ENCODE peak calls at places on chromosome 6, in four cellular contexts. One of them, this sample, is unnamed.

GRCh38 chr6:134235937-134236751 is 81.8 kb downstream of the SGK1 start:
- DNase-seq in HepG2: no peak
- DNase-seq in K562: no peak
- DNase-seq in GM12878: peak
- DNase-seq in this sample: no peak

GRCh38 chr6:4348462-4349112 is 213.2 kb upstream of the ECI2 start:
- DNase-seq in HepG2: no peak
- DNase-seq in K562: no peak
- DNase-seq in GM12878: peak
- DNase-seq in this sample: no peak

GRCh38 chr6:68915591-68915990 is 280.5 kb downstream of the ADGRB3 start:
- DNase-seq in HepG2: no peak
- DNase-seq in K562: no peak
- DNase-seq in GM12878: no peak
- DNase-seq in this sample: no peak

GRCh38 chr6:11961137-11961779 is 50.9 kb upstream of the HIVEP1 start:
- DNase-seq in HepG2: no peak
- DNase-seq in K562: no peak
- DNase-seq in GM12878: no peak
- DNase-seq in this sample: no peak

GRCh38 chr6:110935171-110935570 is 23.3 kb upstream of the GTF3C6 start:
- DNase-seq in HepG2: no peak
- DNase-seq in K562: no peak
- DNase-seq in GM12878: no peak
- DNase-seq in this sample: no peak

GRCh38 chr6:122730775-122731386 is 48.6 kb upstream of the FABP7 start:
- DNase-seq in HepG2: peak
- DNase-seq in K562: peak
- DNase-seq in GM12878: no peak
- DNase-seq in this sample: peak

GRCh38 chr6:25482996-25483395 is 169.0 kb upstream of the SCGN start:
- DNase-seq in HepG2: no peak
- DNase-seq in K562: no peak
- DNase-seq in GM12878: no peak
- DNase-seq in this sample: no peak

GRCh38 chr6:112806163-112806900 is 459.2 kb downstream of the RFPL4B start:
- DNase-seq in HepG2: no peak
- DNase-seq in K562: no peak
- DNase-seq in GM12878: no peak
- DNase-seq in this sample: no peak

GRCh38 chr6:66897576-66897975 is 1190.5 kb upstream of the EYS start:
- DNase-seq in HepG2: peak
- DNase-seq in K562: no peak
- DNase-seq in GM12878: no peak
- DNase-seq in this sample: no peak

GRCh38 chr6:99588618-99589289 is 17.9 kb upstream of the PRDM13 start:
- DNase-seq in HepG2: peak
- DNase-seq in K562: no peak
- DNase-seq in GM12878: no peak
- DNase-seq in this sample: peak

GRCh38 chr6:132768051-132768517 is 10.4 kb upstream of the VNN2 start:
- DNase-seq in HepG2: peak
- DNase-seq in K562: peak
- DNase-seq in GM12878: no peak
- DNase-seq in this sample: peak

GRCh38 chr6:142853244-142854180 is 91.5 kb downstream of the HIVEP2 start:
- DNase-seq in HepG2: no peak
- DNase-seq in K562: no peak
- DNase-seq in GM12878: no peak
- DNase-seq in this sample: no peak

GRCh38 chr6:99013145-99013544 is 65.4 kb upstream of the FBXL4 start:
- DNase-seq in HepG2: no peak
- DNase-seq in K562: no peak
- DNase-seq in GM12878: no peak
- DNase-seq in this sample: no peak

GRCh38 chr6:71197267-71197666 is 91.3 kb upstream of the OGFRL1 start:
- DNase-seq in HepG2: no peak
- DNase-seq in K562: no peak
- DNase-seq in GM12878: no peak
- DNase-seq in this sample: no peak

GRCh38 chr6:1797801-1798200 is 188.1 kb downstream of the FOXC1 start:
- DNase-seq in HepG2: peak
- DNase-seq in K562: no peak
- DNase-seq in GM12878: no peak
- DNase-seq in this sample: no peak

GRCh38 chr6:144266091-144266649 is 19.0 kb upstream of the UTRN start:
- DNase-seq in HepG2: no peak
- DNase-seq in K562: no peak
- DNase-seq in GM12878: no peak
- DNase-seq in this sample: peak

GRCh38 chr6:121999458-122000065 is 399.9 kb upstream of the HSF2 start:
- DNase-seq in HepG2: no peak
- DNase-seq in K562: no peak
- DNase-seq in GM12878: no peak
- DNase-seq in this sample: peak

GRCh38 chr6:30350519-30350918 is 5.6 kb downstream of the RPP21 start:
- DNase-seq in HepG2: no peak
- DNase-seq in K562: no peak
- DNase-seq in GM12878: no peak
- DNase-seq in this sample: no peak

GRCh38 chr6:139369068-139369467 is 5.4 kb downstream of the CITED2 start:
- DNase-seq in HepG2: no peak
- DNase-seq in K562: no peak
- DNase-seq in GM12878: no peak
- DNase-seq in this sample: no peak

GRCh38 chr6:15533379-15534044 is 129.3 kb downstream of the DTNBP1 start:
- DNase-seq in HepG2: no peak
- DNase-seq in K562: no peak
- DNase-seq in GM12878: no peak
- DNase-seq in this sample: no peak

GRCh38 chr6:15531973-15532372 is 130.9 kb downstream of the DTNBP1 start:
- DNase-seq in HepG2: no peak
- DNase-seq in K562: no peak
- DNase-seq in GM12878: no peak
- DNase-seq in this sample: no peak

GRCh38 chr6:15536201-15536955 is 126.5 kb downstream of the DTNBP1 start:
- DNase-seq in HepG2: no peak
- DNase-seq in K562: no peak
- DNase-seq in GM12878: no peak
- DNase-seq in this sample: no peak

GRCh38 chr6:15535495-15536200 is 127.2 kb downstream of the DTNBP1 start:
- DNase-seq in HepG2: no peak
- DNase-seq in K562: no peak
- DNase-seq in GM12878: no peak
- DNase-seq in this sample: no peak

GRCh38 chr6:15534970-15535369 is 127.9 kb downstream of the DTNBP1 start:
- DNase-seq in HepG2: no peak
- DNase-seq in K562: no peak
- DNase-seq in GM12878: no peak
- DNase-seq in this sample: no peak
- TF ChIP-seq BHLHE40 in HepG2: no peak
- TF ChIP-seq BHLHE40 in K562: peak
- TF ChIP-seq BHLHE40 in GM12878: no peak
- TF ChIP-seq BHLHE40 in this sample: no peak

GRCh38 chr6:170209354-170210025 is 81.4 kb downstream of the DLL1 start:
- DNase-seq in HepG2: no peak
- DNase-seq in K562: no peak
- DNase-seq in GM12878: no peak
- DNase-seq in this sample: no peak

GRCh38 chr6:170210026-170210390 is 80.9 kb downstream of the DLL1 start:
- DNase-seq in HepG2: no peak
- DNase-seq in K562: no peak
- DNase-seq in GM12878: no peak
- DNase-seq in this sample: no peak

GRCh38 chr6:170212051-170212756 is 78.7 kb downstream of the DLL1 start:
- DNase-seq in HepG2: no peak
- DNase-seq in K562: no peak
- DNase-seq in GM12878: no peak
- DNase-seq in this sample: no peak

GRCh38 chr6:170211404-170212025 is 79.4 kb downstream of the DLL1 start:
- DNase-seq in HepG2: no peak
- DNase-seq in K562: no peak
- DNase-seq in GM12878: no peak
- DNase-seq in this sample: no peak

GRCh38 chr6:170210651-170211403 is 80.1 kb downstream of the DLL1 start:
- DNase-seq in HepG2: no peak
- DNase-seq in K562: no peak
- DNase-seq in GM12878: no peak
- DNase-seq in this sample: no peak
- TF ChIP-seq SP1 in HepG2: no peak
- TF ChIP-seq SP1 in K562: no peak
- TF ChIP-seq SP1 in GM12878: no peak
- TF ChIP-seq SP1 in this sample: no peak

GRCh38 chr6:36985963-36986703 is at the start of gene MTCH1:
- DNase-seq in HepG2: peak
- DNase-seq in K562: peak
- DNase-seq in GM12878: peak
- DNase-seq in this sample: peak

GRCh38 chr6:36983538-36983937 is 2.5 kb downstream of the MTCH1 start:
- DNase-seq in HepG2: no peak
- DNase-seq in K562: no peak
- DNase-seq in GM12878: no peak
- DNase-seq in this sample: no peak

GRCh38 chr6:36986704-36987047 is 680 bp upstream of the MTCH1 start:
- DNase-seq in HepG2: no peak
- DNase-seq in K562: no peak
- DNase-seq in GM12878: no peak
- DNase-seq in this sample: no peak

GRCh38 chr6:36985384-36985962 is 523 bp downstream of the MTCH1 start:
- DNase-seq in HepG2: no peak
- DNase-seq in K562: no peak
- DNase-seq in GM12878: no peak
- DNase-seq in this sample: no peak

DNA sequence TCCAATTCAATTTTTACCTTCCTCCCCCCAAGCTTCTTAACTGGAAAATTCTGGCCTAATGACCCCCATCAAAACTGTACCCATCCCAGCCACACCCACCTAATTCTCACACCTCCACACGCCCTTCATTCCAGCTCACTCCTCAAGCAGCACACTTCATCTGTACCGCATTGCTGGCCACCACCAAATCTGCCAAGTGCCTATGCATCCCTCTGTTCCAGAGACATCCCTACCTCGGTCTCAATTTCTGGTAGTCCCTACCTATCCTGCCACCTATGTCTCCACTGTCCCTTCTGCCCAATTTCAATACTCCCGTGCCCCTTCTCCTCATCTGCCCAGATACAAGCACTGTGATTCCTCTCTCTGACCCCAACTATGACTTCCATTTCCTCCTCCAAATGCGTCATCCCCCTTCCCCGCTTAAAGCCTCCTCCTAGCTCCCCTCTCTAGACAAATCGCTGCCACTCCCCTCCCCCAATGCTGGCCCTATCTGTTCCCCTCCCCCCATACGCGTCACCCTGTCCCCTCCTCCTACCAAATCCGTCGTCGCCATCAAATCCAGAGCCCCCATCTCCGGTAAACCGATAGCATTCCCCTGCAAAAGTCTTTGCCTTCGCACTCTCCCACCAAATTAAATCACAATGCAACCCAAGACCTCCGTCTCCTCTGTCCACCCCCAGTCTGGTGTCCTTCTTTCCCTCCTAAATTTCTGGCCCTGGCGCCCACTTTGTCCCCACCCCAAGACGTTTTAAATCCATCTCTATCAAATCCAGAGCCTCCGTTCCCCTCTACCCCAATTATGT is 1.2 kb downstream of the MTCH1 start:
- DNase-seq in HepG2: no peak
- DNase-seq in K562: peak
- DNase-seq in GM12878: no peak
- DNase-seq in this sample: peak
- TF ChIP-seq TARDBP in HepG2: no peak
- TF ChIP-seq TARDBP in K562: no peak
- TF ChIP-seq TARDBP in GM12878: no peak
- TF ChIP-seq TARDBP in this sample: no peak

DNA sequence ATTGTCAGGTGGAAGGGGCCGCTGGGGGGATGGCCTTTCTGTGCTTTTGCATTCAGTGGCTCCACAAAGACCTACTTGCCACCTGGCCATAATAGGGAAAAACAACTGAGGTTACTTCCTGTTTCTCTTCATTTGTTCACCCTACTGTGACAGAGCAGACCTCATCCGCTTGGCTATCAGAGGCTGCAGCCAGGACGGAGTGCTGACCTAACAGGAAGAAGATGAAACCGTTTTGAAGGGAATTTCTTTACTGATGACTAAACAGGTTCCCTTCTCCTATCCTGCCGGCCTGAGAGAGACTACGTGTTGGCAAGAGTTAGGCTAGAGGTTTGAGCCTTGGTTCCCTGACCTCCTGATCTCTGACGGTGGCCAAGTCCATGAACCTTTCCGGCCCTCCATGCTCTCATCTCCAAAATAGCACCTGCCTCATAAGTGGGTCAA is 21.3 kb downstream of the PRR18 start:
- DNase-seq in HepG2: no peak
- DNase-seq in K562: no peak
- DNase-seq in GM12878: peak
- DNase-seq in this sample: no peak
- TF ChIP-seq BHLHE40 in HepG2: no peak
- TF ChIP-seq BHLHE40 in K562: no peak
- TF ChIP-seq BHLHE40 in GM12878: no peak
- TF ChIP-seq BHLHE40 in this sample: no peak

GRCh38 chr6:46098678-46099077 is 31.1 kb upstream of the ENPP4 start:
- DNase-seq in HepG2: peak
- DNase-seq in K562: no peak
- DNase-seq in GM12878: no peak
- DNase-seq in this sample: no peak

GRCh38 chr6:46095251-46095650 is 34.5 kb upstream of the ENPP4 start:
- DNase-seq in HepG2: no peak
- DNase-seq in K562: no peak
- DNase-seq in GM12878: no peak
- DNase-seq in this sample: no peak

GRCh38 chr6:46099952-46100351 is 29.8 kb upstream of the ENPP4 start:
- DNase-seq in HepG2: no peak
- DNase-seq in K562: no peak
- DNase-seq in GM12878: no peak
- DNase-seq in this sample: no peak

GRCh38 chr6:46102123-46102522 is 27.7 kb upstream of the ENPP4 start:
- DNase-seq in HepG2: no peak
- DNase-seq in K562: no peak
- DNase-seq in GM12878: no peak
- DNase-seq in this sample: no peak

DNA sequence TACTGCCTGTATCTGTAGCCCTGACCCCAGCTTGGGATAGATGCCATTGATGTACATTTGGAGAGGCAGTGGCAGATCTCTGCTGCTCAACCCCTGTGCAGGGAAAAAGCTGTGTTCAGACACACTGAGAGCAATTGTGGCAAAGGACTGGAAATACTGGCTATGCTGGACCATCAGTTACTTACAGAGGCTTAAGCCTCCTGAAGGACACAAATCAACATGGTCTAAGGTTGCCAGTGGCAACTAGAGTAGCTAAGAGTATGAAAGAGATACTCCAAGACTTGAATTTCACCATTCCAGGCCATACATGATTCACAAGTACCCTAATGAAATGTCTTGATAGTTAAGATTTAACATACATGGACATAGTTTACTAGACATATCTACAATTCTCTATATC is 32.4 kb upstream of the ENPP4 start:
- DNase-seq in HepG2: no peak
- DNase-seq in K562: no peak
- DNase-seq in GM12878: no peak
- DNase-seq in this sample: no peak
- TF ChIP-seq SP1 in HepG2: no peak
- TF ChIP-seq SP1 in K562: no peak
- TF ChIP-seq SP1 in GM12878: no peak
- TF ChIP-seq SP1 in this sample: no peak

GRCh38 chr6:15312500-15312899 is 66.6 kb downstream of the JARID2 start:
- DNase-seq in HepG2: no peak
- DNase-seq in K562: no peak
- DNase-seq in GM12878: no peak
- DNase-seq in this sample: no peak
- TF ChIP-seq TARDBP in HepG2: no peak
- TF ChIP-seq TARDBP in K562: no peak
- TF ChIP-seq TARDBP in GM12878: no peak
- TF ChIP-seq TARDBP in this sample: no peak

This sample was measured in HEK293T.